ENCODE peak calls at places on chromosomes 5 and 9, in ten cellular contexts. W is right lobe of liver, E is A549, V is HCT116, C is body of pancreas, X is transverse colon, R is K562, K is HepG2, O is GM12891, S is Peyer's patch. Z is an unnamed sample.

GRCh38 chr9:16352791-16353401 is 517.6 kb downstream of the BNC2 start:
- DNase-seq in R (no peak), W (no peak), X (no peak), O (no peak), C (no peak), E (no peak), K (no peak), S (no peak), V (no peak), Z (no peak)

GRCh38 chr5:61933787-61934626 is 372.0 kb upstream of the KIF2A start:
- DNase-seq in O (no peak), V (peak; percentile 34), S (no peak), X (peak; percentile 58), K (peak; percentile 44), E (peak; percentile 76), R (peak; percentile 57), C (peak; percentile 81), W (peak; percentile 37), Z (peak; percentile 56)

GRCh38 chr5:157828949-157829639 is 29.9 kb downstream of the CLINT1 start:
- DNase-seq in K (no peak), C (no peak), S (no peak), V (no peak), R (peak; percentile 51), X (no peak), W (no peak), E (peak; percentile 19), O (no peak), Z (peak; percentile 48)

GRCh38 chr5:69493235-69493925 is 790 bp downstream of the OCLN start:
- DNase-seq in O (peak; percentile 63), S (peak; percentile 73), E (peak; percentile 51), R (no peak), C (peak; percentile 60), W (peak; percentile 75), V (no peak), K (no peak), X (peak; percentile 50), Z (peak; percentile 51)

GRCh38 chr5:137753227-137753985 is 757 bp downstream of the HNRNPA0 start:
- DNase-seq in R (no peak), C (peak; percentile 52), V (no peak), W (peak; percentile 56), K (no peak), S (peak; percentile 71), E (no peak), X (peak; percentile 48), O (no peak), Z (peak; percentile 83)

GRCh38 chr5:662751-663435 is 30.3 kb downstream of the TPPP start:
- DNase-seq in S (no peak), V (no peak), C (no peak), X (no peak), K (no peak), W (peak; percentile 13), O (no peak), E (no peak), R (no peak), Z (no peak)

GRCh38 chr5:147223951-147224791 is 10.7 kb upstream of the STK32A start:
- DNase-seq in E (peak; percentile 38), V (peak; percentile 36), R (peak; percentile 7), X (peak; percentile 16), O (no peak), W (no peak), K (peak; percentile 8), C (peak; percentile 33), S (no peak), Z (peak; percentile 9)

GRCh38 chr5:169637085-169637855 is at the start of gene DOCK2:
- DNase-seq in E (no peak), O (peak; percentile 78), K (no peak), W (peak; percentile 70), C (no peak), X (peak; percentile 72), R (peak; percentile 43), S (no peak), V (no peak), Z (peak; percentile 43)

GRCh38 chr5:102223542-102224444 is 72.3 kb downstream of the SLCO4C1 start:
- DNase-seq in O (no peak), R (peak; percentile 51), W (no peak), S (no peak), C (no peak), E (peak; percentile 45), K (peak; percentile 68), X (no peak), V (peak; percentile 41), Z (peak; percentile 54)

GRCh38 chr5:99320461-99320860 is 391.7 kb upstream of the CHD1 start:
- DNase-seq in R (no peak), E (peak; percentile 1), C (no peak), W (no peak), S (no peak), X (no peak), O (no peak), V (no peak), K (no peak), Z (no peak)

GRCh38 chr5:16869821-16870796 is 66.0 kb downstream of the MYO10 start:
- DNase-seq in W (no peak), C (no peak), O (no peak), V (peak; percentile 71), S (no peak), E (peak; percentile 57), K (no peak), X (no peak), R (no peak), Z (no peak)

GRCh38 chr5:42990892-42991291 is 49.2 kb downstream of the ANXA2R start:
- DNase-seq in O (no peak), E (no peak), R (no peak), X (no peak), V (no peak), S (no peak), W (no peak), K (no peak), C (no peak), Z (no peak)

GRCh38 chr5:42993516-42994284 is 46.4 kb downstream of the ANXA2R start:
- DNase-seq in K (no peak), X (peak; percentile 33), W (no peak), O (no peak), C (no peak), S (no peak), R (peak; percentile 75), V (no peak), E (peak; percentile 76), Z (peak; percentile 89)

GRCh38 chr5:42994285-42995151 is 45.6 kb downstream of the ANXA2R start:
- DNase-seq in O (no peak), C (peak; percentile 67), S (peak; percentile 81), X (peak; percentile 91), W (peak; percentile 81), E (peak; percentile 94), R (peak; percentile 96), K (peak; percentile 81), V (peak; percentile 81), Z (peak; percentile 93)

GRCh38 chr5:42991477-42992034 is 48.6 kb downstream of the ANXA2R start:
- DNase-seq in V (no peak), E (no peak), W (no peak), K (no peak), C (no peak), X (peak; percentile 10), S (no peak), O (peak; percentile 28), R (peak; percentile 50), Z (no peak)

DNA sequence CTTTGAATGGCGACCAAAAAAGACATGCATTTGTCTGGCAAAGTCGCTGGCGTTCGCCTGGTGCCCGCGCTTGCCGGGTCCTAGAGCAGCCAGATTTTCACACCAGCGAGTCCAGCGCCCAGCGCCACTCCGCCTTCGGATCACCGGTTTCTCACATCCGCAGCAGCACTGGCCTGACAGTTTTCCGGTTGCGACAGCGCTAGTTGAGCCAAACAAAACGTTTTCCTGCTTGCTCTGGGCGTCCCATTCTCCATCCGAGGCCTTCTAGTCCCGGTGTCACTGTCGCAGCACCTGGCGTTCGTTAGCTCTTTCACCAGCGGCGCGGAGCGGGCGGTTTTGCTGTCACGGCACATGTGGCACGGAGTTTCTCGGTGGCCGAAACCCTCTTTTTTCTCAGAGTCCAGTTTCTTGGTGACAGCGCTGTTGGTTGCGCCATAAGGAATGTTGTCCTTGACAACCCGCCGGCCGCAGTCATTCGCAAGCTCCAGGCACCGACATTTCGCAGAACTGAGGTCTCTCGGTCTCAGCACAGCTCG is 48.0 kb downstream of the ANXA2R start:
- DNase-seq in X (peak; percentile 80), S (peak; percentile 75), C (peak; percentile 56), V (peak; percentile 42), O (peak; percentile 40), R (peak; percentile 81), E (peak; percentile 87), W (peak; percentile 85), K (peak; percentile 71), Z (peak; percentile 86)
- TF ChIP-seq POLR2A in X (peak; percentile 85), S (peak; percentile 38), C (peak; percentile 76), V (no peak), O (peak; percentile 80), R (peak; percentile 69), E (peak; percentile 7), W (peak; percentile 66), K (peak; percentile 57), Z (peak; percentile 92)

GRCh38 chr9:27573699-27574265 is 501 bp upstream of the C9orf72 start:
- DNase-seq in C (peak; percentile 98), E (peak; percentile 99), O (peak; percentile 49), V (peak; percentile 100), K (peak; percentile 95), S (peak; percentile 93), W (peak; percentile 92), R (peak; percentile 92), X (peak; percentile 98), Z (peak; percentile 99)
- TF ChIP-seq POLR2A in C (peak; percentile 86), E (no peak), O (peak; percentile 61), V (peak; percentile 74), K (peak; percentile 66), S (peak; percentile 68), W (peak; percentile 79), R (peak; percentile 58), X (peak; percentile 87), Z (peak; percentile 92)

GRCh38 chr5:10700516-10700915 is 60.5 kb downstream of the DAP start:
- DNase-seq in S (no peak), W (no peak), O (no peak), K (no peak), R (no peak), E (no peak), C (no peak), V (no peak), X (no peak), Z (no peak)
- TF ChIP-seq POLR2A in S (no peak), W (no peak), O (no peak), K (no peak), R (no peak), E (no peak), C (no peak), V (no peak), X (no peak), Z (no peak)

DNA sequence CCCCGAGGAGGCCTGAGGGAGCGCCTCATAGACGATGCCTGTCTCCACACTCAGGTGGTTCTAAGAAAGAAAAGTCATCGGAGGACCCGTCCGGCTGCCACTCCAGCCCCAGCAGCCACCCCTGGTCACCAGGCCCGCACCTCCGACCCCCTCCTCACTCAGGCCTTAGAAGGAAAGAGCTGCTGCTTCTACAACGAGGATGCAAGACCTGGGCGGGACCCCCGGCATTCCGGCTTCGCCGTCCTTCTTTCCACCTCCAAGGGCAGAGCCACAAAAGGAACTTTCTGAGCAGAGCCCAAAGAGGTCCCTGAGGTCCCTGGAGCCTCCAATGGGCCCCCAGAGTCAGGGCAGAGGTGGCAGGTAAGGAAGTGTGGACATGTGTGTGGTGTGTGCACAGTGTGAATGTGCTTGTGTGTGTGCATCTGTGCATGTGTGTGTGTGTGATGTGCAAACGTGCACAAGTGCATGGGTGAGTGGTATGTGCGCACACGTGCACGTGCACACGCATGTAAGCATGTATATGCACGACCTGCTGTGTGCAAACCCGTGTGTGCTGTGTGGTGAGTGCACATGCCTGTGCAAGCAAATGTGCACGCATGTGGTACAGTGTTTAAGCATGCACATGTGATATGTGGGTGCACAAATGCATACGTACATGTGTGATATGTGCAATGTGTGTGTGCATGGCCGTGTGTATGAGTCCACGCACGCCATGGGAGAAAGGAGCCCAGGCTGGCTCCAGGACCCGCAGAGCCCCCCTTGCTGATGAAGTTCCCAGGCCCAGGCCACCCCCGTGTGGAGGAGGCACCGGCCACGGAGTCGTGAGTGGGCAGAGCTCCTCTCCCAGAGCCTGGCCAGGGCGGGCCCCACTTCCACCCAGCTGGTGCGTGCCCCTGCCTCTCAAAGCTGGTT is 27.7 kb upstream of the TMEM250 start:
- DNase-seq in C (no peak), E (no peak), S (no peak), O (no peak), X (no peak), W (no peak), R (no peak), K (no peak), V (no peak), Z (no peak)
- TF ChIP-seq POLR2A in C (no peak), E (no peak), S (no peak), O (no peak), X (no peak), W (no peak), R (no peak), K (no peak), V (no peak), Z (no peak)